ENCODE peak calls at places on chromosomes 6 and 20, in five cellular contexts. L, D, E, H and B are unnamed samples.

GRCh38 chr6:70903665-70904452 is 53.0 kb downstream of the B3GAT2 start:
- DNase-seq in E (no peak), L (no peak), H (no peak), D (no peak), B (no peak)

GRCh38 chr6:72861935-72862432 is 240.1 kb downstream of the KCNQ5 start:
- DNase-seq in E (no peak), D (peak), L (no peak), H (no peak), B (peak)

GRCh38 chr6:117906905-117907599 is at the start of gene SLC35F1:
- DNase-seq in L (no peak), H (no peak), E (peak), D (peak), B (peak)

GRCh38 chr6:13044896-13045295 is 283.4 kb downstream of the TBC1D7 start:
- DNase-seq in H (no peak), E (no peak), L (no peak), D (no peak), B (no peak)

GRCh38 chr6:20092071-20092566 is 120.2 kb downstream of the MBOAT1 start:
- DNase-seq in L (no peak), D (peak), E (peak), H (no peak), B (peak)

GRCh38 chr20:63232235-63233060 is 3.3 kb upstream of the BIRC7 start:
- DNase-seq in D (peak), E (no peak), L (no peak), H (no peak), B (peak)

GRCh38 chr20:13468166-13468565 is 170.6 kb downstream of the TASP1 start:
- DNase-seq in H (no peak), D (no peak), E (no peak), L (no peak), B (no peak)

GRCh38 chr6:64249129-64249528 is 613.5 kb downstream of the PHF3 start:
- DNase-seq in H (no peak), E (no peak), L (no peak), D (peak), B (no peak)

GRCh38 chr20:47008842-47009518 is 114.3 kb downstream of the EYA2 start:
- DNase-seq in L (no peak), E (no peak), H (no peak), D (no peak), B (no peak)